ENCODE peak calls at places on chromosomes 7 and 10, in nine cellular contexts. J, D, Y, I, T, E, K, M and L are unnamed samples.

GRCh38 chr7:129530881-129531391 is 28.6 kb downstream of the SMKR1 start:
- DNase-seq in J (no peak), D (no peak), Y (no peak), I (peak; percentile 37), T (no peak), E (peak; percentile 58), K (no peak), M (peak; percentile 42), L (peak; percentile 80)

GRCh38 chr10:132420469-132421376 is 23.7 kb downstream of the PWWP2B start:
- DNase-seq in J (no peak), D (no peak), Y (no peak), I (no peak), T (no peak), E (no peak), K (no peak), M (no peak), L (no peak)

GRCh38 chr10:80429521-80429966 is 21.2 kb downstream of the PRXL2A start:
- DNase-seq in J (no peak), D (no peak), Y (no peak), I (no peak), T (no peak), E (peak; percentile 87), K (no peak), M (no peak), L (no peak)

GRCh38 chr7:125423444-125424155 is 494.0 kb upstream of the POT1 start:
- DNase-seq in J (no peak), D (no peak), Y (no peak), I (peak; percentile 3), T (no peak), E (peak; percentile 37), K (no peak), M (no peak), L (no peak)

GRCh38 chr7:151992375-151992774 is 33.1 kb upstream of the GALNT11 start:
- DNase-seq in J (no peak), D (peak; percentile 72), Y (peak; percentile 44), I (peak; percentile 46), T (peak; percentile 46), E (peak; percentile 77), K (peak; percentile 34), M (peak; percentile 49), L (no peak)

GRCh38 chr10:50554995-50555568 is 68.7 kb downstream of the SGMS1 start:
- DNase-seq in J (no peak), D (no peak), Y (no peak), I (peak; percentile 80), T (no peak), E (peak; percentile 27), K (no peak), M (no peak), L (peak; percentile 67)

GRCh38 chr7:45971661-45972175 is 50.6 kb upstream of the IGFBP3 start:
- DNase-seq in J (peak; percentile 56), D (no peak), Y (no peak), I (no peak), T (no peak), E (no peak), K (no peak), M (no peak), L (no peak)

GRCh38 chr7:100691676-100692577 is 2.1 kb downstream of the GIGYF1 start:
- DNase-seq in J (no peak), D (peak; percentile 32), Y (peak; percentile 85), I (peak; percentile 78), T (peak; percentile 89), E (peak; percentile 84), K (peak; percentile 76), M (peak; percentile 90), L (peak; percentile 61)

GRCh38 chr10:7408494-7409044 is 2.3 kb downstream of the SFMBT2 start:
- DNase-seq in J (peak; percentile 80), D (no peak), Y (peak; percentile 80), I (peak; percentile 44), T (peak; percentile 48), E (peak; percentile 15), K (peak; percentile 41), M (peak; percentile 71), L (peak; percentile 17)

GRCh38 chr7:99124636-99125504 is 19.0 kb downstream of the SMURF1 start:
- DNase-seq in J (no peak), D (no peak), Y (no peak), I (no peak), T (no peak), E (no peak), K (no peak), M (no peak), L (no peak)

GRCh38 chr10:79610601-79611191 is at the start of gene SFTPA1:
- DNase-seq in J (no peak), D (no peak), Y (no peak), I (no peak), T (no peak), E (no peak), K (no peak), M (no peak), L (no peak)

GRCh38 chr7:73612598-73613269 is 11.6 kb downstream of the MLXIPL start:
- DNase-seq in J (no peak), D (no peak), Y (peak; percentile 49), I (peak; percentile 48), T (no peak), E (peak; percentile 85), K (no peak), M (no peak), L (peak; percentile 29)

GRCh38 chr10:64507869-64508609 is 986.8 kb downstream of the REEP3 start:
- DNase-seq in J (no peak), D (no peak), Y (no peak), I (peak; percentile 69), T (no peak), E (no peak), K (no peak), M (no peak), L (no peak)

GRCh38 chr7:155166673-155167370 is 96.7 kb downstream of the HTR5A start:
- DNase-seq in J (no peak), D (no peak), Y (no peak), I (peak; percentile 90), T (no peak), E (peak; percentile 99), K (no peak), M (no peak), L (peak; percentile 46)